ENCODE peak calls at places on chromosome 14, in ten cellular contexts. S is GM20000, H is kidney, R is GF-D8, Q is HuH-7.5, Y is foreskin fibroblast, B is M059J, W is Daoy, J is stomach, D is Calu3. C is an unnamed sample.

GRCh38 chr14:71711619-71712018 is 220.6 kb upstream of the RGS6 start:
- DNase-seq in B (peak; percentile 75), S (no peak), W (peak; percentile 86), Q (no peak), Y (peak; percentile 92), H (no peak), D (peak; percentile 1), J (no peak), R (no peak), C (no peak)

GRCh38 chr14:59997496-59997895 is 77.6 kb downstream of the LRRC9 start:
- DNase-seq in D (no peak), B (peak; percentile 1), J (no peak), Q (no peak), W (no peak), Y (no peak), R (no peak), H (no peak), S (no peak), C (no peak)

GRCh38 chr14:104734991-104735779 is 11.2 kb downstream of the ADSS1 start:
- DNase-seq in S (no peak), D (no peak), B (no peak), H (no peak), Y (no peak), R (no peak), J (no peak), Q (no peak), W (no peak), C (no peak)

GRCh38 chr14:101926085-101926484 is 38.3 kb upstream of the DYNC1H1 start:
- DNase-seq in W (no peak), S (no peak), R (no peak), Q (no peak), J (no peak), D (no peak), B (no peak), Y (no peak), H (no peak), C (no peak)

GRCh38 chr14:32012062-32012461 is 65.0 kb upstream of the ARHGAP5 start:
- DNase-seq in S (no peak), J (no peak), B (peak; percentile 31), Y (no peak), H (no peak), R (no peak), D (no peak), W (no peak), Q (no peak), C (no peak)

GRCh38 chr14:56081139-56081538 is 37.1 kb upstream of the PELI2 start:
- DNase-seq in Q (no peak), H (no peak), S (no peak), W (no peak), B (no peak), J (no peak), D (no peak), R (no peak), Y (peak; percentile 38), C (no peak)

GRCh38 chr14:64770751-64771150 is 66.5 kb downstream of the PLEKHG3 start:
- DNase-seq in J (no peak), S (no peak), Y (no peak), W (no peak), R (no peak), D (no peak), Q (no peak), B (no peak), H (no peak), C (no peak)

GRCh38 chr14:90607141-90607540 is 209.1 kb downstream of the TTC7B start:
- DNase-seq in Y (no peak), B (no peak), S (no peak), Q (no peak), H (no peak), D (no peak), W (no peak), J (no peak), R (no peak), C (no peak)

GRCh38 chr14:75636100-75636692 is 24.5 kb downstream of the ERG28 start:
- DNase-seq in Y (peak; percentile 86), D (no peak), J (no peak), S (no peak), Q (no peak), R (no peak), W (peak; percentile 12), H (peak; percentile 85), B (peak; percentile 53), C (no peak)

GRCh38 chr14:80996049-80996901 is 40.9 kb downstream of the TSHR start:
- DNase-seq in Y (peak; percentile 63), D (peak; percentile 31), H (no peak), R (peak; percentile 6), S (peak; percentile 63), B (peak; percentile 71), Q (peak; percentile 44), W (peak; percentile 24), J (no peak), C (no peak)

GRCh38 chr14:69291891-69292586 is 32.1 kb downstream of the GALNT16 start:
- DNase-seq in R (no peak), D (no peak), B (peak; percentile 64), Y (no peak), W (no peak), S (no peak), Q (no peak), J (no peak), H (peak; percentile 29), C (no peak)

GRCh38 chr14:35898217-35898775 is 72.2 kb downstream of the BRMS1L start:
- DNase-seq in S (no peak), J (no peak), W (no peak), B (no peak), D (peak; percentile 11), R (no peak), Q (no peak), Y (no peak), H (no peak), C (no peak)

GRCh38 chr14:33950320-33951182 is at the start of gene EGLN3:
- DNase-seq in Y (peak; percentile 45), J (peak; percentile 94), W (peak; percentile 92), H (peak; percentile 95), Q (peak; percentile 67), D (peak; percentile 90), R (no peak), S (peak; percentile 88), B (peak; percentile 88), C (peak; percentile 59)

C was measured in stimulated activated naive B cell treated with anti-CD40 and anti-IgM and Interleukin-4, amounts not matched to agents 10 μg/mL and 1 μg/mL and 100 μg/mL, for 72 hours.